ENCODE peak calls at places on chromosomes 2 and 18, in ten cellular contexts. One of them, this sample, is unnamed.

GRCh38 chr2:47459021-47459420 is 56.1 kb downstream of the MSH2 start:
- DNase-seq in ascending aorta: no peak
- DNase-seq in posterior vena cava: no peak
- DNase-seq in NCI-H1092 treated with DMSO at 0.1 percent for 48 hours: no peak
- DNase-seq in cardiac muscle cell: no peak
- DNase-seq in fibroblast of lung: no peak
- DNase-seq in IMR-90: no peak
- DNase-seq in SJSA1: no peak
- DNase-seq in posterior cingulate gyrus: no peak
- DNase-seq in pons: no peak
- DNase-seq in this sample: no peak

GRCh38 chr2:181454990-181455520 is 2.1 kb upstream of the ITGA4 start:
- DNase-seq in pons: no peak
- DNase-seq in posterior vena cava: no peak
- DNase-seq in cardiac muscle cell: no peak
- DNase-seq in ascending aorta: no peak
- DNase-seq in fibroblast of lung: no peak
- DNase-seq in IMR-90: no peak
- DNase-seq in SJSA1: no peak
- DNase-seq in NCI-H1092 treated with DMSO at 0.1 percent for 48 hours: no peak
- DNase-seq in posterior cingulate gyrus: no peak
- DNase-seq in this sample: no peak

GRCh38 chr2:142827170-142827569 is 50.3 kb upstream of the KYNU start:
- DNase-seq in NCI-H1092 treated with DMSO at 0.1 percent for 48 hours: no peak
- DNase-seq in posterior cingulate gyrus: peak
- DNase-seq in IMR-90: no peak
- DNase-seq in fibroblast of lung: no peak
- DNase-seq in SJSA1: no peak
- DNase-seq in posterior vena cava: peak
- DNase-seq in pons: no peak
- DNase-seq in cardiac muscle cell: no peak
- DNase-seq in ascending aorta: no peak
- DNase-seq in this sample: no peak

GRCh38 chr2:122263746-122264145 is 508.3 kb downstream of the TSN start:
- DNase-seq in posterior cingulate gyrus: no peak
- DNase-seq in pons: no peak
- DNase-seq in ascending aorta: no peak
- DNase-seq in cardiac muscle cell: no peak
- DNase-seq in fibroblast of lung: no peak
- DNase-seq in posterior vena cava: no peak
- DNase-seq in NCI-H1092 treated with DMSO at 0.1 percent for 48 hours: no peak
- DNase-seq in SJSA1: no peak
- DNase-seq in IMR-90: no peak
- DNase-seq in this sample: no peak

GRCh38 chr2:170822292-170822884 is 5.7 kb downstream of the GAD1 start:
- DNase-seq in NCI-H1092 treated with DMSO at 0.1 percent for 48 hours: no peak
- DNase-seq in ascending aorta: no peak
- DNase-seq in cardiac muscle cell: no peak
- DNase-seq in IMR-90: no peak
- DNase-seq in pons: no peak
- DNase-seq in posterior vena cava: no peak
- DNase-seq in fibroblast of lung: no peak
- DNase-seq in posterior cingulate gyrus: peak
- DNase-seq in SJSA1: no peak
- DNase-seq in this sample: no peak

GRCh38 chr2:124136110-124136509 is 111.0 kb downstream of the CNTNAP5 start:
- DNase-seq in fibroblast of lung: no peak
- DNase-seq in ascending aorta: no peak
- DNase-seq in posterior vena cava: no peak
- DNase-seq in posterior cingulate gyrus: no peak
- DNase-seq in pons: no peak
- DNase-seq in cardiac muscle cell: no peak
- DNase-seq in SJSA1: no peak
- DNase-seq in IMR-90: no peak
- DNase-seq in NCI-H1092 treated with DMSO at 0.1 percent for 48 hours: no peak
- DNase-seq in this sample: no peak

GRCh38 chr18:31206787-31207381 is 44.2 kb upstream of the DSC1 start:
- DNase-seq in posterior vena cava: peak
- DNase-seq in fibroblast of lung: peak
- DNase-seq in cardiac muscle cell: no peak
- DNase-seq in posterior cingulate gyrus: no peak
- DNase-seq in ascending aorta: peak
- DNase-seq in SJSA1: peak
- DNase-seq in pons: no peak
- DNase-seq in IMR-90: peak
- DNase-seq in NCI-H1092 treated with DMSO at 0.1 percent for 48 hours: no peak
- DNase-seq in this sample: peak

GRCh38 chr2:161141033-161141432 is 19.2 kb upstream of the TANK start:
- DNase-seq in posterior cingulate gyrus: no peak
- DNase-seq in IMR-90: no peak
- DNase-seq in cardiac muscle cell: no peak
- DNase-seq in fibroblast of lung: no peak
- DNase-seq in NCI-H1092 treated with DMSO at 0.1 percent for 48 hours: no peak
- DNase-seq in SJSA1: no peak
- DNase-seq in posterior vena cava: no peak
- DNase-seq in pons: no peak
- DNase-seq in ascending aorta: no peak
- DNase-seq in this sample: no peak

This sample was measured in HepG2.